ENCODE peak calls at places on chromosomes 6 and 20, in eight cellular contexts. E is HFF-Myc, G is bronchial epithelial cell, H is spleen, M is GM20000, T is stomach, D is colonic mucosa, A is upper lobe of right lung. V is an unnamed sample.

GRCh38 chr6:137353842-137354397 is 134.7 kb upstream of the IFNGR1 start:
- DNase-seq in A (no peak), M (no peak), T (no peak), G (no peak), E (no peak), H (no peak), D (no peak), V (no peak)

GRCh38 chr6:168828035-168828434 is 387.1 kb downstream of the SMOC2 start:
- DNase-seq in G (no peak), T (no peak), H (no peak), E (no peak), M (no peak), D (no peak), A (no peak), V (no peak)

GRCh38 chr6:108597601-108598315 is 37.0 kb downstream of the FOXO3 start:
- DNase-seq in A (no peak), M (peak), D (no peak), E (no peak), G (no peak), H (no peak), T (no peak), V (no peak)

GRCh38 chr6:41682056-41682477 is 43.8 kb downstream of the MDFI start:
- DNase-seq in T (peak), G (peak), M (peak), D (peak), A (peak), H (peak), E (peak), V (peak)

GRCh38 chr6:2429032-2429431 is 183.6 kb upstream of the GMDS start:
- DNase-seq in G (no peak), M (no peak), T (no peak), A (no peak), D (no peak), E (no peak), H (no peak), V (no peak)

GRCh38 chr6:311679-312220 is 19.5 kb downstream of the DUSP22 start:
- DNase-seq in D (no peak), A (no peak), H (peak), G (no peak), T (no peak), M (no peak), E (no peak), V (no peak)

GRCh38 chr20:37357481-37358365 is 11.8 kb downstream of the SRC start:
- DNase-seq in T (no peak), D (no peak), M (no peak), G (no peak), E (no peak), H (peak), A (peak), V (no peak)

GRCh38 chr6:79665725-79666551 is 34.8 kb downstream of the SH3BGRL2 start:
- DNase-seq in M (no peak), E (no peak), A (no peak), T (no peak), H (no peak), G (no peak), D (no peak), V (no peak)

GRCh38 chr6:39432311-39433025 is 110.0 kb upstream of the KCNK16 start:
- DNase-seq in A (no peak), M (no peak), E (peak), H (no peak), D (no peak), G (no peak), T (no peak), V (no peak)

GRCh38 chr6:27297484-27297856 is 14.6 kb downstream of the POM121L2 start:
- DNase-seq in M (no peak), A (no peak), E (no peak), D (no peak), T (no peak), G (no peak), H (no peak), V (no peak)

GRCh38 chr6:87623248-87623647 is 33.3 kb downstream of the ORC3 start:
- DNase-seq in H (no peak), G (no peak), E (no peak), A (no peak), T (no peak), M (no peak), D (no peak), V (no peak)

GRCh38 chr6:52352239-52353008 is 9.5 kb upstream of the PAQR8 start:
- DNase-seq in H (no peak), E (peak), M (peak), G (peak), T (peak), A (peak), D (peak), V (peak)

GRCh38 chr6:26311012-26311384 is 54.0 kb upstream of the BTN3A2 start:
- DNase-seq in M (no peak), G (peak), E (no peak), H (no peak), T (no peak), A (no peak), D (peak), V (no peak)

GRCh38 chr6:140566706-140567330 is 1192.4 kb upstream of the CITED2 start:
- DNase-seq in A (no peak), H (no peak), D (no peak), G (peak), M (no peak), E (no peak), T (no peak), V (no peak)

GRCh38 chr20:36808317-36809257 is 35.0 kb upstream of the DSN1 start:
- DNase-seq in M (peak), G (peak), H (peak), A (peak), T (peak), E (no peak), D (peak), V (peak)

GRCh38 chr6:117505337-117505736 is 22.9 kb downstream of the DCBLD1 start:
- DNase-seq in T (no peak), G (no peak), E (no peak), H (no peak), D (no peak), A (no peak), M (no peak), V (no peak)

GRCh38 chr6:70849348-70850069 is 107.4 kb downstream of the B3GAT2 start:
- DNase-seq in M (no peak), G (no peak), E (no peak), D (no peak), H (no peak), T (no peak), A (no peak), V (no peak)

GRCh38 chr6:4637691-4638433 is 138.3 kb upstream of the CDYL start:
- DNase-seq in A (no peak), M (peak), G (peak), D (no peak), H (no peak), E (no peak), T (no peak), V (peak)

GRCh38 chr20:36063916-36064660 is 90.5 kb upstream of the EPB41L1 start:
- DNase-seq in T (no peak), H (no peak), A (no peak), E (no peak), D (peak), G (no peak), M (no peak), V (no peak)

GRCh38 chr20:46207031-46207549 is 89.0 kb downstream of the CD40 start:
- DNase-seq in G (no peak), M (no peak), D (no peak), A (no peak), H (no peak), T (no peak), E (no peak), V (no peak)

GRCh38 chr6:98769546-98769945 is 64.8 kb upstream of the POU3F2 start:
- DNase-seq in T (no peak), D (peak), A (no peak), G (peak), E (no peak), M (no peak), H (no peak), V (no peak)

GRCh38 chr20:38771621-38772020 is 23.4 kb downstream of the ACTR5 start:
- DNase-seq in H (no peak), A (no peak), T (no peak), E (no peak), G (no peak), D (no peak), M (no peak), V (no peak)

GRCh38 chr6:5214570-5215052 is 46.1 kb downstream of the LYRM4 start:
- DNase-seq in H (no peak), A (no peak), T (no peak), M (no peak), E (peak), D (peak), G (peak), V (no peak)

GRCh38 chr6:87718662-87719433 is 16.8 kb upstream of the AKIRIN2 start:
- DNase-seq in M (no peak), H (no peak), T (no peak), E (no peak), D (no peak), A (no peak), G (peak), V (no peak)

GRCh38 chr6:162123797-162124196 is 603.8 kb downstream of the PRKN start:
- DNase-seq in E (no peak), H (no peak), T (no peak), A (no peak), D (no peak), G (no peak), M (no peak), V (no peak)

GRCh38 chr20:38460040-38460623 is 12.5 kb upstream of the RALGAPB start:
- DNase-seq in A (no peak), D (peak), T (no peak), M (no peak), E (peak), H (no peak), G (peak), V (no peak)

GRCh38 chr20:38612921-38613320 is 11.3 kb downstream of the ARHGAP40 start:
- DNase-seq in A (no peak), D (no peak), G (no peak), H (no peak), E (no peak), T (no peak), M (no peak), V (no peak)

GRCh38 chr20:7959484-7959883 is 19.2 kb upstream of the HAO1 start:
- DNase-seq in E (no peak), G (peak), T (no peak), A (no peak), D (no peak), H (no peak), M (no peak), V (no peak)

GRCh38 chr6:54877713-54878317 is 31.2 kb downstream of the FAM83B start:
- DNase-seq in E (no peak), A (no peak), T (no peak), G (no peak), H (no peak), M (peak), D (no peak), V (no peak)

GRCh38 chr6:137282253-137282652 is 63.1 kb upstream of the IFNGR1 start:
- DNase-seq in A (no peak), H (no peak), T (no peak), E (no peak), G (no peak), D (no peak), M (peak), V (no peak)

GRCh38 chr6:22418714-22419113 is 121.9 kb upstream of the PRL start:
- DNase-seq in D (no peak), G (no peak), H (no peak), A (no peak), T (no peak), M (no peak), E (no peak), V (no peak)

GRCh38 chr6:109514946-109515345 is 31.9 kb upstream of the ZBTB24 start:
- DNase-seq in T (no peak), A (no peak), H (no peak), E (no peak), D (no peak), M (no peak), G (no peak), V (no peak)

GRCh38 chr6:15734118-15734897 is 71.5 kb upstream of the DTNBP1 start:
- DNase-seq in T (no peak), A (no peak), M (no peak), E (no peak), H (no peak), G (peak), D (no peak), V (no peak)

GRCh38 chr6:105900120-105900937 is 185.8 kb upstream of the PRDM1 start:
- DNase-seq in D (no peak), H (no peak), T (no peak), E (peak), M (no peak), A (no peak), G (peak), V (no peak)

GRCh38 chr20:35226775-35227681 is 538 bp downstream of the MMP24 start:
- DNase-seq in E (no peak), T (peak), A (peak), D (peak), M (peak), H (peak), G (peak), V (peak)

GRCh38 chr6:15754035-15754705 is 91.3 kb upstream of the DTNBP1 start:
- DNase-seq in A (no peak), G (peak), D (no peak), H (no peak), T (peak), M (no peak), E (peak), V (no peak)

GRCh38 chr20:36629719-36630340 is 16.2 kb downstream of the SLA2 start:
- DNase-seq in T (no peak), H (peak), D (no peak), E (no peak), A (no peak), M (peak), G (no peak), V (peak)

GRCh38 chr6:152981989-152982767 is 663 bp downstream of the FBXO5 start:
- DNase-seq in E (no peak), G (no peak), H (peak), T (no peak), M (no peak), A (peak), D (peak), V (peak)

GRCh38 chr6:122726649-122727048 is 52.9 kb upstream of the FABP7 start:
- DNase-seq in G (peak), A (no peak), H (no peak), D (no peak), M (no peak), E (no peak), T (no peak), V (no peak)

GRCh38 chr20:15699431-15700146 is 873.7 kb downstream of the KIF16B start:
- DNase-seq in H (no peak), D (no peak), T (no peak), M (no peak), A (no peak), E (no peak), G (no peak), V (no peak)
- TF ChIP-seq CTCF in H (no peak), D (no peak), T (no peak), M (no peak), A (no peak), E (no peak), G (no peak), V (no peak)

GRCh38 chr20:10558635-10559187 is 115.1 kb downstream of the JAG1 start:
- DNase-seq in G (peak), T (no peak), A (no peak), M (peak), H (no peak), E (peak), D (no peak), V (peak)
- TF ChIP-seq CTCF in G (no peak), T (no peak), A (no peak), M (no peak), H (no peak), E (no peak), D (no peak), V (no peak)

GRCh38 chr6:104558746-104559145 is 301.0 kb downstream of the HACE1 start:
- DNase-seq in D (no peak), E (no peak), T (no peak), H (no peak), A (no peak), G (no peak), M (no peak), V (no peak)
- TF ChIP-seq CTCF in D (no peak), E (no peak), T (no peak), H (no peak), A (no peak), G (no peak), M (no peak), V (no peak)

GRCh38 chr6:72140795-72141194 is 254.4 kb downstream of the RIMS1 start:
- DNase-seq in E (no peak), T (no peak), M (no peak), G (peak), H (no peak), A (no peak), D (no peak), V (no peak)
- TF ChIP-seq CTCF in E (no peak), T (no peak), M (no peak), G (no peak), H (no peak), A (no peak), D (no peak), V (no peak)

DNA sequence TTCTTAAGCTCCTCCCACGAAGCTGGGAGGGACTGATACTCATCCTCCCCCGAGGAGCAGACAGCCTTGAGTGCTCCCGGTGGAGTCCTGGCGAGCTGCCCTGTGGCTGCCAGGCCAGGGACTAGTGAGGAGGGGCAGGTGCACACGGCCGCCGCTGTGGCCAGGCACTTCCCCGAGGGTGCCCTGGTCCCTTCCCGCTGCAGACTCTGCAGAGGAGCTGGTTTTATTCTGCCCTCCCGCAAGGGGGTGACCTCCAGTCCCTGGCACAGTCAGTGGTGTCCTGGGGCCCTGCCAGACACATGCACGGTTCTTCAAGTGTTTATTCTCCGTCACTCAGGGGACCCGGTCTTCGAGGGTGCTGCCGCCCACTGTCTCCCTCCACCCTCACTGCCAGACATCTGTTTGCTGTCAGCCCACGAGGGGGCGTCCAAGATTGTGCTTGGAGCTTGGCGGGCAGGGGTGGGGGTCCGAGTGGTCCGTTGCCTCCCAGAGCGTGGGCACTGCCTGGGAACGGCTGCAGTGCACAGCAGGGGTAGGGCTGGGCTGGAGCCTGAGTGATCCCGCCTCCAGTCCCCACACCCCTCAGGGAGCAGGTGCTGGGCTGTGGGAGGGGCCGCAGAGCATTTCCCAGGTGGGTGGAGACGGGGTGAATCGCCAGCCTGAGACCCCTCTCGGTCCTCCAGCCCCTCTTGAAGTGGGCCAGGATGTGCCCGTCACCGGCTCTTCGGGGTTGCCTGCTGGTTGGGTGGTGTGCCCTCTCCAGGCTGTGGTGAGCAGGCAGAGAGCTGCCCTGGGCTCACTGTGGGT is 3.1 kb upstream of the CABLES2 start:
- DNase-seq in E (no peak), H (no peak), D (peak), T (peak), M (peak), A (peak), G (no peak), V (peak)
- TF ChIP-seq CTCF in E (peak), H (no peak), D (peak), T (no peak), M (peak), A (peak), G (peak), V (peak)

GRCh38 chr6:100774681-100775080 is 106.4 kb downstream of the ASCC3 start:
- DNase-seq in T (no peak), D (no peak), A (no peak), H (no peak), M (no peak), E (peak), G (peak), V (no peak)

GRCh38 chr6:100780648-100781047 is 100.5 kb downstream of the ASCC3 start:
- DNase-seq in H (no peak), D (no peak), T (no peak), E (no peak), A (no peak), G (peak), M (no peak), V (no peak)

GRCh38 chr6:100775667-100776066 is 105.5 kb downstream of the ASCC3 start:
- DNase-seq in A (no peak), E (no peak), M (no peak), T (no peak), H (no peak), D (no peak), G (peak), V (no peak)
- TF ChIP-seq CTCF in A (no peak), E (no peak), M (no peak), T (no peak), H (no peak), D (no peak), G (no peak), V (no peak)

GRCh38 chr6:159842035-159842434 is 42.0 kb downstream of the PNLDC1 start:
- DNase-seq in M (no peak), H (no peak), D (no peak), E (no peak), G (peak), T (no peak), A (no peak), V (no peak)
- TF ChIP-seq CTCF in M (no peak), H (no peak), D (no peak), E (peak), G (peak), T (no peak), A (peak), V (no peak)

GRCh38 chr20:409697-410559 is 1.8 kb downstream of the RBCK1 start:
- DNase-seq in D (peak), A (no peak), E (no peak), T (no peak), M (no peak), G (no peak), H (peak), V (no peak)

GRCh38 chr20:408843-409696 is 971 bp downstream of the RBCK1 start:
- DNase-seq in D (no peak), G (no peak), T (no peak), H (no peak), E (no peak), M (peak), A (no peak), V (no peak)

GRCh38 chr20:406200-407096 is 1.7 kb upstream of the RBCK1 start:
- DNase-seq in A (no peak), G (no peak), M (no peak), H (peak), D (no peak), T (no peak), E (no peak), V (no peak)

GRCh38 chr20:407097-407952 is 774 bp upstream of the RBCK1 start:
- DNase-seq in D (peak), E (peak), M (peak), T (peak), G (peak), H (peak), A (peak), V (peak)

DNA sequence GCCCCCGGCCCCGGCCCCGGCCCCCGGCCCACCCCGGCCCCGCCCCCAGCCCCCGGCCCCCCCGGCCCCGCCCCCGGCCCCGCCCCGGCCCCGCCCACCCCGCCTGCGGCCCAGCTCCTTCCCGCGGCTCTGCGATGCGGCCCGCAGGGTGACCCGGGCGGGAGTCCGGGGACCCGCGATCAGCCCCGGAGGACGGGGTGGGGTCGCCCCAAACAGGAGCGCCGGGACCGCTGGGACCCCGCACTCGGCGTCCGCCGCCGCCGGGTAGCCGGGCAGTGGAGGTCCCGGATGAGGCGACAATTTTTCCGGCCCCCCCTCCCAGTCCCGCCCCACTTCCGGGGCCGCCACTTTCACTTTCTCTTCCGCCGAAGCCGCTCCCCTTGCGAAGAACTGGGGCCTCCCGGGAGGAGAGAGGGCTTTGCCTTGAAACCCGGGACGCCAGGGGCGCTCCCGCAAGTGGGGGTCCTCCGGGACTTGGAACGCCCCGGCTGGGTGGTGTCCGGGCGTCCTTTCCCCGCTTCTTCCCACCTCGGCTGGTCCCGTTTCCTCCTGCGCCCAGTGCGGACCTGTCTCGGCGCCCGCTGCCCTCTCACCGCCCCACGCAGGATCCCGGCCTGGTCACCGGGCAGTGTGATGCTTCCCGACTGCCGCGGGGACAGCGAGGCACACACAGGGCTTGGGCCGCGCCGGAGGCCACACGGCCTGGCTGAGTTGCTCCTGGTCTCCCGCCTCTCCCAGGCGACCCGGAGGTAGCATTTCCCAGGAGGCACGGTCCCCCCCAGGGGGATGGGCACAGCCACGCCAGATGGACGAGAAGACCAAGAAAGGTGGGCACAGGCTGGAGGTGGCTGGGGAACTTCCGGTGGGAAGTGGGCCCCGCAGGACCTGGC is at the start of gene RBCK1:
- DNase-seq in A (peak), M (peak), D (peak), H (peak), G (peak), T (peak), E (no peak), V (peak)
- TF ChIP-seq CTCF in A (no peak), M (no peak), D (no peak), H (no peak), G (no peak), T (no peak), E (no peak), V (no peak)